ENCODE peak calls at places on chromosomes 7 and 10, in four cellular contexts. G is IMR-90, N is right lobe of liver, P is mesendoderm. D is an unnamed sample.

GRCh38 chr7:107778283-107778682 is 24.7 kb downstream of the SLC26A3 start:
- DNase-seq in G (no peak), P (no peak), N (peak; percentile 59), D (no peak)

GRCh38 chr7:23918856-23919255 is 208.8 kb downstream of the STK31 start:
- DNase-seq in N (no peak), P (peak; percentile 91), G (no peak), D (no peak)

GRCh38 chr7:30366606-30367005 is 82.2 kb downstream of the ZNRF2 start:
- DNase-seq in G (peak; percentile 36), N (no peak), P (no peak), D (no peak)

GRCh38 chr7:155869784-155870076 is 57.5 kb upstream of the SHH start:
- DNase-seq in N (peak; percentile 33), P (no peak), G (no peak), D (peak; percentile 4)

GRCh38 chr10:90865400-90865799 is 6.4 kb upstream of the RPP30 start:
- DNase-seq in N (no peak), P (no peak), G (peak; percentile 36), D (no peak)

GRCh38 chr7:26560857-26561256 is 269.2 kb downstream of the SNX10 start:
- DNase-seq in P (no peak), G (no peak), N (no peak), D (no peak)

GRCh38 chr10:128930422-128930821 is 536.6 kb upstream of the MGMT start:
- DNase-seq in N (no peak), P (no peak), G (no peak), D (no peak)

GRCh38 chr10:43120948-43121290 is 17.3 kb upstream of the CSGALNACT2 start:
- DNase-seq in G (peak; percentile 8), N (peak; percentile 40), P (no peak), D (peak; percentile 17)

GRCh38 chr7:91242097-91242846 is 22.0 kb upstream of the FZD1 start:
- DNase-seq in G (peak; percentile 66), P (no peak), N (no peak), D (no peak)

GRCh38 chr10:31758495-31758894 is 170.1 kb downstream of the ARHGAP12 start:
- DNase-seq in P (no peak), G (no peak), N (no peak), D (no peak)

GRCh38 chr7:78172138-78172887 is 373.7 kb downstream of the PHTF2 start:
- DNase-seq in N (no peak), P (peak; percentile 33), G (no peak), D (no peak)

GRCh38 chr7:51352174-51353145 is 35.9 kb upstream of the COBL start:
- DNase-seq in P (peak; percentile 11), N (no peak), G (no peak), D (no peak)

GRCh38 chr10:79316671-79317431 is 30.4 kb upstream of the PPIF start:
- DNase-seq in G (peak; percentile 29), N (no peak), P (no peak), D (no peak)

GRCh38 chr7:2175091-2175490 is 57.7 kb downstream of the MAD1L1 start:
- DNase-seq in P (peak; percentile 66), N (no peak), G (no peak), D (no peak)

DNA sequence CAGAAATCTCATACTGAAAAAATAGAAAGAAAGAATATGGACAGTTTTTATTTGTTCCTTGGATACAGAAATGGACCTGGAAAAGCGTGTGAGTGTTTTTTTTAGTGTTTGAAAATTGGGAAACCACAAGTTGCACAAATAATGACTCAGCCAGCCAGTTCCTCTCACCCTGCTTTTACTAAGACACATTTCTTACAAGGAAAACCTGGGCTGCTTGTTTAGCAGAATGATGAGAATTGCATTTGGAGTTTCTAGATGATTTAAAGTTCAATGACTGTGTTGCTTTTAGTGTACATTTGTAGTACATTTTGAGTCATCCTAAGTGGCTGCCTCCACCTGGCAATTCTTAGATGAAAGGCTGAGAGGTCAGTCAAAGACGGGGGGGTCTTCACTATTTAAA is 218.7 kb downstream of the ABCA13 start:
- DNase-seq in G (peak; percentile 27), N (no peak), P (no peak), D (no peak)
- H3K27ac ChIP-seq in G (no peak overlapping the region), N (no peak overlapping the region), P (no peak overlapping the region), D (no peak overlapping the region)

DNA sequence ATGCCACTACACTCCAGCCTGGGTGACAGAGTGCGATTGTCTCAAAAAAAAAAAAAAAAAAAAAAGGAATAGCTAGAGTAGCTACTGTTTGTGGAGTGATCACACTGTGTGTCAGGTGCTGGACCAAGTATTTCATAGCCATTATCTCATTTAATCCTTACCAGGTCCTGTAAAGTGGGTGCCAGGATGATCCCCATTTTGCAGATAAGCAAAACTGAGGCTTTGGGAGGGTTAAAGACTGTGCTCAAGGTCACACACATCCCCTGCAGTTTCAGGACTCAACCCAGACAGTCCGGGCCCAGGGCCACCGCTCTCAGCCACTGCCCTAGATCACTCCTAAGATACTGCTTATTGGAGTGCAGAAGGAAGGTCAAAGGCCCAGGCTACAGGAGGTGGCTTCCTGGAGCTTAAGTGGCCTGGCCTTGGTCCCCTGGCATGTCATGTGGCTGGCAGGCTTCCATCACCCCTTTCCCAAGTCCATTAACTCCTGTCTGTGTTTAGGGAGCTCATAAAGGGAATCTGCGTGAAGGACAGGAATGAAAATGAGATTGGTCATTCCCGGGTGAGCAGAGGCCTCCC is 12.4 kb upstream of the WBP1L start:
- DNase-seq in P (no peak), G (no peak), N (no peak), D (no peak)
- H3K36me3 ChIP-seq in P (peaks cover 2% of the 10 kb centered on the region), G (peaks cover 9% of the 10 kb centered on the region), N (peaks cover 26% of the 10 kb centered on the region), D (no peaks in the 10 kb centered on the region)

GRCh38 chr7:105438847-105439173 is 50.1 kb upstream of the SRPK2 start:
- DNase-seq in N (no peak), P (peak; percentile 56), G (no peak), D (no peak)
- H3K27ac ChIP-seq in N (no peak overlapping the region), P (no peak overlapping the region), G (peak overlapping the region; percentile 16), D (no peak overlapping the region)

GRCh38 chr7:121604627-121605296 is 208.7 kb upstream of the FAM3C start:
- DNase-seq in N (no peak), G (no peak), P (peak; percentile 82), D (no peak)

GRCh38 chr7:121608785-121609184 is 212.7 kb upstream of the FAM3C start:
- DNase-seq in P (peak; percentile 60), G (no peak), N (no peak), D (no peak)

GRCh38 chr7:121603886-121604285 is 207.8 kb upstream of the FAM3C start:
- DNase-seq in P (peak; percentile 50), N (no peak), G (no peak), D (no peak)

GRCh38 chr7:121609208-121609607 is 213.1 kb upstream of the FAM3C start:
- DNase-seq in P (no peak), N (no peak), G (no peak), D (no peak)

GRCh38 chr7:121605297-121605640 is 209.2 kb upstream of the FAM3C start:
- DNase-seq in N (no peak), G (peak; percentile 6), P (no peak), D (no peak)
- H3K36me3 ChIP-seq in N (no peaks in the 10 kb centered on the region), G (no peaks in the 10 kb centered on the region), P (no peaks in the 10 kb centered on the region), D (no peaks in the 10 kb centered on the region)

DNA sequence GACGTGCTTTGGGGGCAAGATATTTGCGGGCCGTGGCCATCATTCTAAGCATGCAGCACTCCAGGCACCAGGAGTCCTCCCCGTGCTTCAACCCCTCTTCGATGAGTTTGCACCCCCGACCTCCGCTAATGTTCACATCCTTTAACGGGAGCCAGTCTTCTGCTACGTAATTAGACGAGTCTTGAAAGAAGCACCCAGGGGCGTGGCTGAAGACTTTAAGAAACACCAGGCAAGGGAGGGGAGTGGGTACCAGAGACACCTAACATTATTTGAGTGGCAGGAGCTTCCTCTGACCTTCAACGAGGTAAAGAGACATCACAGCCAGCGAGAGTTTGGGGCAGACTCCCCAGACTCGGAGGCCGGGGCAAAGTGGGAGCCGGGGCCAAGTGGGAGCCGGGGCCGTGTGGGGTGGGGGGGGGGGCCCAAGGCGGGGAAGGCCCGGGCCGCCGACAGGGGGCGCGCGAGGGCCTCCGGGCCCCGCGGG is 31.1 kb upstream of the TOMM7 start:
- DNase-seq in N (no peak), G (no peak), P (peak; percentile 61), D (peak; percentile 45)
- H3K27ac ChIP-seq in N (peak overlapping the region; percentile 95), G (peak overlapping the region; percentile 62), P (no peak overlapping the region), D (peak overlapping the region; percentile 90)

DNA sequence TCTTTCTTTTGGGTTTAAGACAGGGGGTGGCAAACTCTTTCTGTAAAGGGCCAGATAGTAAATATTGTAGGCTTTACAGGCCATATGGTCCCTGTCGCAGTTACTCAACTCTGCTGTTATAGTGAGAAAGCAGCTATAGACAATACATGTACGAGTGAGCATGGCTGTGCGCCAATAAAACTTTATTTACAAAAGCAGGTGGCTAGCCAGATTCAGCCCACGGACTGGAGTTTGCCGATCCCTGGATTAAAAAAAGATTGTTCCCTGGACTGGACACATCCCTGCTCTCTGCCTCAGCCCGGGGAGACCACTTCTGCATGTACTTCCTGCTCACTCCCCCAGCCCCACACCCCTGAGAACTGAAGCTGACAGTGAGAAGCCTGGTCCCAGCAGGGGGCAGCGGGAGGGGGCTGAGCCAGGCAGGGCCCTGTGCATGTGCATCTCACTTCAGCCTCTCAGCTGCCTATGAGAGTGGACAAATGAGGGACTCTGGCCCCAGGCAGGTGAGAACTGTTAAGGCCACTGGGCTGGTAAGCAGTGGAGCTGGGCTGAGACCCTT is 392.4 kb downstream of the PLXNA4 start:
- DNase-seq in P (peak; percentile 64), N (no peak), G (no peak), D (no peak)
- H3K36me3 ChIP-seq in P (no peaks in the 10 kb centered on the region), N (no peaks in the 10 kb centered on the region), G (no peaks in the 10 kb centered on the region), D (no peaks in the 10 kb centered on the region)

GRCh38 chr10:102781089-102781920 is 37.6 kb downstream of the WBP1L start:
- DNase-seq in G (no peak), N (peak; percentile 57), P (peak; percentile 79), D (no peak)

GRCh38 chr10:102780246-102780645 is 36.5 kb downstream of the WBP1L start:
- DNase-seq in G (peak; percentile 77), P (no peak), N (no peak), D (no peak)

GRCh38 chr10:102781921-102782542 is 38.3 kb downstream of the WBP1L start:
- DNase-seq in P (no peak), N (peak; percentile 53), G (peak; percentile 65), D (no peak)

GRCh38 chr10:102783541-102783930 is 39.8 kb downstream of the WBP1L start:
- DNase-seq in G (no peak), P (no peak), N (no peak), D (no peak)

DNA sequence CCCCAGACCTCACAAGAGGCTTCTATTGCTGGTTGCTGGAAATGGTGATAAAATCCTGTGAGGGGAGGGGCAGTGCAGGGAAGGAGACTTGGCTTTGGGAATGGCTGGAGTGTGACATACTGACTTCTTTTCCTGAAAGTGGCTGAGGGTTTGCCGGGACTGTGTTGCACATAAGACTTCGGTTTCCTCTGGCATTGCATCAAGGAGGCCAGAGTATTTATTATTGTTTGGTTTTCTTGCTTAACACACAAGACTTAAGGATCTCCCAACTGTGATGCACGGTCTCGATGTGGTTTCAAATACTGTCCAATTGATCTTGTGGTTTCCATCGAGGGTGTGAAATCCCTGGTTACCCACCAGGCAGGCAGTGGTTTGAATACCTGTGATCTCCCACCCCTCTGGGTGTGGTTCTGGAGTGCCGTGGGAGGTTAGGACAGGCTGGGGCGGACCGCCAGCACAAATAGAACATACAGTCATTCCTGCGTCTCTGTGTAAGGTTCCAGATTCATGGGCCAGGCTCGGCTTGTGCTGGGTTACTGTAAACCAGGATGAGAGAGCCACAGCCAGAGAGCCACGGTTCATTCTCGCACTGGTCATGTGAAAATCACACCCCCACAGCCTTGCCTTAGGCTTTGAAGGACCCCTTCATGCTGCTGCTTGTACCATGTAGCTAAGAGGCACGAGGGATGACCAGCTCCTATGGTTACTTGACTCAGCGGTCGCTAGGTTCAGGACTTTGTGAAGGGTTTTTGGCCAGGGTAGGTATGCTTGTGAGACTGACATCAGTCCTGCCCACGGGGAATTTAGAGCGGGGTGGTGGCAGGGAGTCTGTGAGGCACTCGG is 39.2 kb downstream of the WBP1L start:
- DNase-seq in G (peak; percentile 95), P (peak; percentile 51), N (peak; percentile 83), D (peak; percentile 79)
- H3K27ac ChIP-seq in G (peak overlapping the region; percentile 5), P (no peak overlapping the region), N (peak overlapping the region; percentile 98), D (peak overlapping the region; percentile 75)

D was measured in testis.